ENCODE peak calls at places on chromosomes 7 and 10, in six cellular contexts. T is AG09319, O is right cardiac atrium, B is GM23248, J is hypothalamus, D is T-helper 1 cell. S is an unnamed sample.

GRCh38 chr7:114048386-114049235 is 129.8 kb upstream of the PPP1R3A start:
- DNase-seq in T (no peak), O (no peak), B (peak), J (no peak), D (no peak), S (no peak)

GRCh38 chr7:131826960-131827359 is 270.5 kb upstream of the PODXL start:
- DNase-seq in T (no peak), O (no peak), B (peak), J (no peak), D (no peak), S (no peak)

GRCh38 chr10:24958701-24959392 is 6.4 kb upstream of the PRTFDC1 start:
- DNase-seq in T (no peak), O (peak), B (peak), J (peak), D (no peak), S (no peak)

GRCh38 chr7:139602143-139602722 is 78.7 kb downstream of the CLEC2L start:
- DNase-seq in T (no peak), O (no peak), B (peak), J (no peak), D (no peak), S (peak)

GRCh38 chr10:13769926-13770325 is 183.2 kb downstream of the PRPF18 start:
- DNase-seq in T (no peak), O (no peak), B (peak), J (no peak), D (no peak), S (no peak)

GRCh38 chr10:126935263-126935946 is 30.2 kb downstream of the DOCK1 start:
- DNase-seq in T (no peak), O (no peak), B (peak), J (no peak), D (no peak), S (no peak)

GRCh38 chr10:115129752-115130151 is 36.6 kb downstream of the ATRNL1 start:
- DNase-seq in T (no peak), O (no peak), B (peak), J (no peak), D (no peak), S (peak)

GRCh38 chr10:34677132-34677531 is 138.0 kb downstream of the PARD3 start:
- DNase-seq in T (no peak), O (no peak), B (no peak), J (no peak), D (no peak), S (no peak)

GRCh38 chr10:124515244-124515970 is 53.8 kb downstream of the LHPP start:
- DNase-seq in T (no peak), O (no peak), B (no peak), J (no peak), D (no peak), S (no peak)

GRCh38 chr10:132329565-132330485 is 2.2 kb upstream of the LRRC27 start:
- DNase-seq in T (no peak), O (peak), B (peak), J (no peak), D (no peak), S (no peak)

GRCh38 chr7:105268511-105269392 is 120.0 kb downstream of the SRPK2 start:
- DNase-seq in T (peak), O (no peak), B (peak), J (no peak), D (no peak), S (peak)

GRCh38 chr10:129622736-129623135 is 155.7 kb downstream of the MGMT start:
- DNase-seq in T (no peak), O (no peak), B (no peak), J (no peak), D (no peak), S (no peak)

GRCh38 chr7:149856-150636 is 42.3 kb upstream of the FAM20C start:
- DNase-seq in T (no peak), O (peak), B (peak), J (no peak), D (no peak), S (no peak)

GRCh38 chr7:70693300-70693689 is 438.6 kb upstream of the GALNT17 start:
- DNase-seq in T (no peak), O (peak), B (peak), J (no peak), D (no peak), S (no peak)

GRCh38 chr10:61179734-61180133 is 235.7 kb upstream of the RHOBTB1 start:
- DNase-seq in T (no peak), O (no peak), B (no peak), J (no peak), D (no peak), S (no peak)

GRCh38 chr7:155889636-155890508 is 77.6 kb upstream of the SHH start:
- DNase-seq in T (no peak), O (no peak), B (no peak), J (no peak), D (no peak), S (no peak)

GRCh38 chr10:94412439-94412838 is 10.1 kb downstream of the TBC1D12 start:
- DNase-seq in T (no peak), O (no peak), B (peak), J (no peak), D (no peak), S (no peak)

GRCh38 chr7:44706788-44707557 is 41.7 kb upstream of the ZMIZ2 start:
- DNase-seq in T (no peak), O (no peak), B (no peak), J (no peak), D (no peak), S (no peak)

GRCh38 chr7:130409067-130409721 is 28.9 kb downstream of the CPA1 start:
- DNase-seq in T (no peak), O (no peak), B (no peak), J (no peak), D (no peak), S (no peak)

GRCh38 chr10:80459047-80459865 is 5.1 kb downstream of the TSPAN14 start:
- DNase-seq in T (peak), O (peak), B (peak), J (no peak), D (peak), S (peak)

GRCh38 chr10:50395279-50395678 is 144.0 kb upstream of the ASAH2 start:
- DNase-seq in T (peak), O (no peak), B (peak), J (no peak), D (no peak), S (no peak)

S was measured in NAMALWA.